ENCODE peak calls at places on chromosomes 1 and 21, in five cellular contexts. U is OCI-LY7, Z is stomach, E is astrocyte of the cerebellum, C is neural crest cell. Q is an unnamed sample.

GRCh38 chr1:186194107-186194756 is 180.8 kb downstream of the TPR start:
- DNase-seq in Z (no peak), C (no peak), E (no peak), U (no peak), Q (no peak)

GRCh38 chr1:145884675-145885074 is 991 bp downstream of the ANKRD35 start:
- DNase-seq in E (no peak), C (no peak), U (no peak), Z (no peak), Q (no peak)

GRCh38 chr21:16117851-16118592 is 388.2 kb downstream of the USP25 start:
- DNase-seq in C (no peak), Z (no peak), E (peak), U (no peak), Q (no peak)

GRCh38 chr21:46323227-46323709 is 402 bp downstream of the C21orf58 start:
- DNase-seq in E (no peak), Z (no peak), U (peak), C (no peak), Q (no peak)

GRCh38 chr1:150267896-150268295 is 920 bp downstream of the APH1A start:
- DNase-seq in C (no peak), E (no peak), Z (no peak), U (no peak), Q (no peak)

GRCh38 chr1:204216236-204216635 is 2.4 kb upstream of the GOLT1A start:
- DNase-seq in Z (no peak), E (no peak), U (no peak), C (no peak), Q (no peak)

GRCh38 chr1:106366627-106367319 is 689.7 kb upstream of the PRMT6 start:
- DNase-seq in Z (no peak), E (no peak), C (no peak), U (no peak), Q (no peak)

GRCh38 chr1:93177991-93178390 is 2.2 kb downstream of the TMED5 start:
- DNase-seq in E (no peak), U (no peak), Z (no peak), C (no peak), Q (no peak)

GRCh38 chr1:118863688-118864087 is 124.5 kb downstream of the TBX15 start:
- DNase-seq in E (no peak), U (no peak), C (no peak), Z (no peak), Q (no peak)

GRCh38 chr1:61083014-61083798 is 845 bp downstream of the NFIA start:
- DNase-seq in C (no peak), E (no peak), U (peak), Z (peak), Q (no peak)

GRCh38 chr1:91741301-91741700 is 144.7 kb downstream of the TGFBR3 start:
- DNase-seq in Z (no peak), C (no peak), U (no peak), E (no peak), Q (no peak)

GRCh38 chr1:39047374-39048229 is 21.5 kb downstream of the NDUFS5 start:
- DNase-seq in C (no peak), E (peak), Z (no peak), U (peak), Q (no peak)

GRCh38 chr1:205158048-205158616 is 36.4 kb upstream of the RBBP5 start:
- DNase-seq in Z (no peak), E (no peak), U (no peak), C (no peak), Q (no peak)

GRCh38 chr1:22673486-22674409 is 20.7 kb downstream of the C1QB start:
- DNase-seq in E (peak), Z (peak), C (peak), U (peak), Q (no peak)

GRCh38 chr21:17988038-17988437 is 168.9 kb upstream of the C21orf91 start:
- DNase-seq in C (no peak), U (no peak), Z (no peak), E (no peak), Q (no peak)

GRCh38 chr1:233090706-233091494 is 140.5 kb downstream of the NTPCR start:
- DNase-seq in C (no peak), E (no peak), U (no peak), Z (no peak), Q (no peak)
- TF ChIP-seq CTCF in C (no peak), E (no peak), U (no peak), Z (no peak), Q (no peak)

DNA sequence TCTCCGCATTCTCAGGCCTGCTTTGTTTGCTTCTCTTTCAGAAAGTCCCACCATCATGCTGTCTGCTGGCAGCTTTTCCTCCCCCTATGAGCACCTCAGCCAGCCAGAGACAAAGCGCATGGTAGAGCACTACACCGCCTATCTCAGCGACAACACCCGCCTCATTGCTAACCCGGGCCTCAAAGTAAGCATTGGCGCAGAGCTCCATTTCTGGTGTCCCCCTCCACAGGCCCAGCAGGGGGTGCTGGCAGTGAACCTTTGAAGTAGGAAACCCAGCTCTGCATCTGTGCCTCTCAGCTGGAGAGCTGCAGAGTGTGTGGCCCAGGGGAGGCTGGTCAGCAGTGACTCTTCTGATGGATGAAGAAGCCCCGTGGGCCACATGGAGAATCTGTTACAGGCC is 81.2 kb upstream of the RAVER2 start:
- DNase-seq in C (peak), Z (no peak), E (no peak), U (peak), Q (no peak)
- TF ChIP-seq CTCF in C (peak), Z (no peak), E (peak), U (peak), Q (no peak)

GRCh38 chr1:20711285-20712209 is 6.3 kb downstream of the KIF17 start:
- DNase-seq in E (no peak), Z (no peak), C (peak), U (no peak), Q (no peak)
- TF ChIP-seq CTCF in E (peak), Z (no peak), C (no peak), U (peak), Q (no peak)

GRCh38 chr1:85078903-85079302 is 30.6 kb upstream of the MCOLN3 start:
- DNase-seq in E (no peak), C (no peak), Z (no peak), U (peak), Q (no peak)
- TF ChIP-seq CTCF in E (peak), C (peak), Z (no peak), U (peak), Q (peak)

GRCh38 chr1:243475966-243476365 is 220.1 kb downstream of the SDCCAG8 start:
- DNase-seq in U (no peak), E (peak), Z (no peak), C (peak), Q (no peak)
- TF ChIP-seq CTCF in U (no peak), E (peak), Z (no peak), C (no peak), Q (peak)

GRCh38 chr1:193754732-193755427 is 568.5 kb upstream of the B3GALT2 start:
- DNase-seq in U (peak), Z (no peak), E (no peak), C (no peak), Q (no peak)
- TF ChIP-seq CTCF in U (peak), Z (no peak), E (peak), C (peak), Q (peak)

DNA sequence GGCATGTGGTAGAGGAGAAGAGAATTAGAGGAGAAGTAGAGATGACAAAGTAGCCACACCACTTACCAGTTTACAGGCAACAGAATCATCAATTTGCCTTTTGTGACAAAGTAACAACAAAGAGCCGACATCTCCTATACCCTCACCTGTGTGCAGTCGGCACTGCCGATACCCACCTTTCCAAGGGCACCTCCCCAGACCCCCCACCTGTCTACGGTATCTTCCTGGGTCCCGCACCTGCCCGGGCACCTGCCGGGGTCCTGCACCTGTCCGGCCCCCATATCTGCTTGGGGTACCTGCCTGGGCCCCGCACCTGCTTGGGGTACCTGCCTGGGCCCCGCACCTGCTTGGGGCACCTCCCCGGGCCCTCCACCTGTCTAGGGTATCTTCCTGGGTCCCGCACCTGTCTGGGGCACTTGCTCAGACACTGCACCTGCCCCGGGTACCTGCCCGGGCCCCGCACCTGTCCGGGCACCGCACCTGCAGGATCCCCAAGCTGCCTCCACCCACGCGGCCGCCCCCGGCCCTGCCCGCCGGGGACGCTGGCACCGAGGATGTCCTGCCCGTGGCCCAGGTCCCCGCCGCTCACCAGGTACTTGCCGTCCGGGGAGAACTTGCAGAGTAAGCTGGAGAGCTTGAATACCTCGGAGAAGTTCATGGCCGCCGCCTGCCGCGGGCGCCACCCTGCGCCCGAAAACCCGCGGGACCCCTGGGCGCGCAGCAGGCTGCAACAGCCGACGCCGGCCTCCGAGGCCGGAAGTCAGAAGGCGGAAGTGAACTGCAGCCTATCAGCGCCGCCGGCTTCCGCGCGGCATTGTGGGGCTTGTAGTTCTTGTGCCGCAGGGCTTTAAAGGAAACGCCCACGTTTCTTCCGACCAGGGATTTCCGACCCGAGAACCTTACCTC is at the start of gene WRAP73:
- DNase-seq in E (peak), U (peak), Z (peak), C (peak), Q (peak)
- TF ChIP-seq CTCF in E (peak), U (peak), Z (no peak), C (peak), Q (peak)

GRCh38 chr1:147496044-147496443 is 45.3 kb upstream of the BCL9 start:
- DNase-seq in C (no peak), U (no peak), Z (no peak), E (no peak), Q (no peak)

GRCh38 chr1:147493349-147493748 is 48.0 kb upstream of the BCL9 start:
- DNase-seq in E (no peak), U (no peak), C (no peak), Z (no peak), Q (no peak)

GRCh38 chr1:147494998-147495580 is 46.2 kb upstream of the BCL9 start:
- DNase-seq in E (peak), Z (peak), U (peak), C (peak), Q (peak)

GRCh38 chr1:147497826-147498225 is 43.5 kb upstream of the BCL9 start:
- DNase-seq in C (no peak), E (no peak), U (peak), Z (no peak), Q (no peak)

DNA sequence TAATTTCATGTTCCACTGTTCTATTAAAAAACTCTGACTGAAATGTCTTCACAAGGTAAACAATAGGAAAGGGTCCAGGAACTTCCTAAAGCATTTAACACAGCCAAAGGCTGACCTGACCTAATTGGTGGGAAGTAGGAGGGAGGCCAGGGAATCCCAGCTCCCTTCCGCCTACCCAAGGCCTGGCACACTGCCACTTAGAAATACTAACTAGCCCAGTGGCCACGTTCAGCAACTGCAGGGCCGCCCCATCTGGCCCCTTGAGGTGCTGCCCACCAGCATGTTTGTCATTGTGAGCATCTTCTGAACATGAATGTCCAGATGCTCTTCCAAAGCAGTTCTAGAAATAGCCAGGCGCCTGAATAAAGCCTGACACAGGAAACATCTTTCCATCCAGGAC is 44.7 kb upstream of the BCL9 start:
- DNase-seq in C (no peak), U (peak), Z (peak), E (peak), Q (no peak)
- TF ChIP-seq CTCF in C (no peak), U (peak), Z (peak), E (peak), Q (peak)